ENCODE peak calls at places on chromosomes 1 and 21, in five cellular contexts. One of them, this sample, is unnamed. For H3K27me3, the result is how much of the 10 kb centered on the place peaks cover.

GRCh38 chr1:148263128-148263905 is 111.2 kb upstream of the NBPF11 start:
- DNase-seq in body of pancreas: peak
- DNase-seq in breast epithelium: peak
- DNase-seq in right lobe of liver: peak
- DNase-seq in CD4-positive, alpha-beta T cell: peak
- DNase-seq in this sample: no peak

GRCh38 chr1:79791488-79792211 is 785.1 kb upstream of the ADGRL4 start:
- DNase-seq in breast epithelium: no peak
- DNase-seq in CD4-positive, alpha-beta T cell: no peak
- DNase-seq in body of pancreas: no peak
- DNase-seq in right lobe of liver: no peak
- DNase-seq in this sample: no peak

GRCh38 chr1:86872086-86872485 is 41.8 kb downstream of the SELENOF start:
- DNase-seq in body of pancreas: no peak
- DNase-seq in right lobe of liver: no peak
- DNase-seq in CD4-positive, alpha-beta T cell: no peak
- DNase-seq in breast epithelium: no peak
- DNase-seq in this sample: no peak

GRCh38 chr1:226987623-226988336 is 47.7 kb downstream of the COQ8A start:
- DNase-seq in CD4-positive, alpha-beta T cell: no peak
- DNase-seq in right lobe of liver: no peak
- DNase-seq in body of pancreas: no peak
- DNase-seq in breast epithelium: no peak
- DNase-seq in this sample: no peak

GRCh38 chr1:192485692-192486436 is 89.7 kb upstream of the RGS1 start:
- DNase-seq in body of pancreas: peak
- DNase-seq in right lobe of liver: peak
- DNase-seq in CD4-positive, alpha-beta T cell: no peak
- DNase-seq in breast epithelium: peak
- DNase-seq in this sample: peak

GRCh38 chr1:212688338-212689047 is 11.1 kb downstream of the BATF3 start:
- DNase-seq in breast epithelium: no peak
- DNase-seq in CD4-positive, alpha-beta T cell: no peak
- DNase-seq in body of pancreas: no peak
- DNase-seq in right lobe of liver: no peak
- DNase-seq in this sample: no peak

GRCh38 chr1:182281541-182281940 is 110.0 kb downstream of the GLUL start:
- DNase-seq in right lobe of liver: no peak
- DNase-seq in breast epithelium: no peak
- DNase-seq in body of pancreas: no peak
- DNase-seq in CD4-positive, alpha-beta T cell: no peak
- DNase-seq in this sample: no peak

GRCh38 chr1:21836729-21837128 is 24.7 kb downstream of the LDLRAD2 start:
- DNase-seq in CD4-positive, alpha-beta T cell: no peak
- DNase-seq in body of pancreas: no peak
- DNase-seq in right lobe of liver: no peak
- DNase-seq in breast epithelium: no peak
- DNase-seq in this sample: no peak

GRCh38 chr21:44433791-44434567 is 21.3 kb upstream of the LRRC3 start:
- DNase-seq in right lobe of liver: peak
- DNase-seq in breast epithelium: peak
- DNase-seq in body of pancreas: no peak
- DNase-seq in CD4-positive, alpha-beta T cell: no peak
- DNase-seq in this sample: no peak

GRCh38 chr1:209030454-209031167 is 552.9 kb upstream of the CAMK1G start:
- DNase-seq in CD4-positive, alpha-beta T cell: no peak
- DNase-seq in body of pancreas: peak
- DNase-seq in right lobe of liver: no peak
- DNase-seq in breast epithelium: no peak
- DNase-seq in this sample: no peak

GRCh38 chr1:43271186-43272118 is 1.7 kb downstream of the TMEM125 start:
- DNase-seq in breast epithelium: peak
- DNase-seq in right lobe of liver: peak
- DNase-seq in CD4-positive, alpha-beta T cell: no peak
- DNase-seq in body of pancreas: peak
- DNase-seq in this sample: no peak

GRCh38 chr1:235069577-235070563 is 58.8 kb downstream of the TOMM20 start:
- DNase-seq in CD4-positive, alpha-beta T cell: no peak
- DNase-seq in body of pancreas: peak
- DNase-seq in right lobe of liver: peak
- DNase-seq in breast epithelium: peak
- DNase-seq in this sample: peak

GRCh38 chr1:6756455-6756854 is 28.8 kb upstream of the CAMTA1 start:
- DNase-seq in body of pancreas: no peak
- DNase-seq in right lobe of liver: no peak
- DNase-seq in CD4-positive, alpha-beta T cell: no peak
- DNase-seq in breast epithelium: no peak
- DNase-seq in this sample: no peak

GRCh38 chr1:207807395-207808321 is 55.8 kb downstream of the CD46 start:
- DNase-seq in breast epithelium: no peak
- DNase-seq in CD4-positive, alpha-beta T cell: no peak
- DNase-seq in right lobe of liver: peak
- DNase-seq in body of pancreas: peak
- DNase-seq in this sample: no peak

GRCh38 chr1:198548890-198549289 is 8.4 kb upstream of the ATP6V1G3 start:
- DNase-seq in body of pancreas: no peak
- DNase-seq in right lobe of liver: no peak
- DNase-seq in breast epithelium: no peak
- DNase-seq in CD4-positive, alpha-beta T cell: no peak
- DNase-seq in this sample: no peak

GRCh38 chr1:246214708-246215504 is 292.2 kb downstream of the SMYD3 start:
- DNase-seq in right lobe of liver: no peak
- DNase-seq in breast epithelium: no peak
- DNase-seq in body of pancreas: peak
- DNase-seq in CD4-positive, alpha-beta T cell: no peak
- DNase-seq in this sample: no peak

GRCh38 chr1:7103322-7104052 is 318.2 kb downstream of the CAMTA1 start:
- DNase-seq in breast epithelium: no peak
- DNase-seq in CD4-positive, alpha-beta T cell: no peak
- DNase-seq in body of pancreas: no peak
- DNase-seq in right lobe of liver: no peak
- DNase-seq in this sample: no peak

GRCh38 chr1:46062651-46063319 is 69.6 kb downstream of the PIK3R3 start:
- DNase-seq in body of pancreas: peak
- DNase-seq in right lobe of liver: peak
- DNase-seq in CD4-positive, alpha-beta T cell: no peak
- DNase-seq in breast epithelium: no peak
- DNase-seq in this sample: no peak

GRCh38 chr1:85328713-85329376 is 52.4 kb upstream of the BCL10 start:
- DNase-seq in breast epithelium: no peak
- DNase-seq in CD4-positive, alpha-beta T cell: no peak
- DNase-seq in body of pancreas: peak
- DNase-seq in right lobe of liver: no peak
- DNase-seq in this sample: no peak

GRCh38 chr1:108590947-108591346 is 31.0 kb downstream of the EEIG2 start:
- DNase-seq in CD4-positive, alpha-beta T cell: no peak
- DNase-seq in breast epithelium: no peak
- DNase-seq in body of pancreas: peak
- DNase-seq in right lobe of liver: no peak
- DNase-seq in this sample: no peak

GRCh38 chr1:171802207-171802606 is 20.7 kb downstream of the METTL13 start:
- DNase-seq in breast epithelium: no peak
- DNase-seq in body of pancreas: no peak
- DNase-seq in CD4-positive, alpha-beta T cell: no peak
- DNase-seq in right lobe of liver: no peak
- DNase-seq in this sample: no peak

GRCh38 chr1:115214098-115214497 is 124.0 kb downstream of the NGF start:
- DNase-seq in right lobe of liver: no peak
- DNase-seq in CD4-positive, alpha-beta T cell: no peak
- DNase-seq in breast epithelium: no peak
- DNase-seq in body of pancreas: no peak
- DNase-seq in this sample: no peak

GRCh38 chr1:86753700-86754099 is 49.3 kb downstream of the SH3GLB1 start:
- DNase-seq in CD4-positive, alpha-beta T cell: no peak
- DNase-seq in breast epithelium: no peak
- DNase-seq in right lobe of liver: no peak
- DNase-seq in body of pancreas: no peak
- DNase-seq in this sample: no peak

GRCh38 chr21:34640858-34641257 is 25.9 kb upstream of the RCAN1 start:
- DNase-seq in CD4-positive, alpha-beta T cell: no peak
- DNase-seq in breast epithelium: no peak
- DNase-seq in right lobe of liver: no peak
- DNase-seq in body of pancreas: no peak
- DNase-seq in this sample: peak

GRCh38 chr1:245765241-245766000 is 610.6 kb downstream of the KIF26B start:
- DNase-seq in CD4-positive, alpha-beta T cell: no peak
- DNase-seq in breast epithelium: no peak
- DNase-seq in body of pancreas: no peak
- DNase-seq in right lobe of liver: no peak
- DNase-seq in this sample: no peak

GRCh38 chr1:221758455-221758854 is 16.6 kb upstream of the DUSP10 start:
- DNase-seq in body of pancreas: no peak
- DNase-seq in right lobe of liver: no peak
- DNase-seq in CD4-positive, alpha-beta T cell: no peak
- DNase-seq in breast epithelium: no peak
- DNase-seq in this sample: no peak

GRCh38 chr1:221751267-221751887 is 9.5 kb upstream of the DUSP10 start:
- DNase-seq in breast epithelium: no peak
- DNase-seq in CD4-positive, alpha-beta T cell: no peak
- DNase-seq in right lobe of liver: no peak
- DNase-seq in body of pancreas: no peak
- DNase-seq in this sample: no peak

GRCh38 chr1:221748981-221749380 is 7.1 kb upstream of the DUSP10 start:
- DNase-seq in CD4-positive, alpha-beta T cell: no peak
- DNase-seq in body of pancreas: no peak
- DNase-seq in right lobe of liver: no peak
- DNase-seq in breast epithelium: no peak
- DNase-seq in this sample: no peak

GRCh38 chr1:221756830-221757551 is 15.1 kb upstream of the DUSP10 start:
- DNase-seq in CD4-positive, alpha-beta T cell: no peak
- DNase-seq in breast epithelium: no peak
- DNase-seq in right lobe of liver: no peak
- DNase-seq in body of pancreas: no peak
- DNase-seq in this sample: no peak

DNA sequence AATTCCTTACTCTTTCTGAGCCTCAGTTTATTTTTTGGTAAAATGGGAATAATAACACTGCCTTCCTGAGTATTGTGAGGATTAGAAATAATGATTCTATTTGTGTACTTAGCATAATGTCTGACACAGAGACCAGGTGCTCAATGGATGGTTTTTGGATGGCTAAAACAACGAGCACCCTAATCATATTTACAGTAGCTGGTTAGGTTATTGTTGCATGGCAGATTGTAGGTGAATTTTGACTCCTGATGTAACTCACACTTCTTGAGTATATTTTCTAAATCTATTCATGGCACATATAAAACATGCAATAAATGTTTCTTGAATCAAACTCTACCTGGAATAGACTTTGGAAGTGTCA is 11.9 kb upstream of the DUSP10 start:
- DNase-seq in CD4-positive, alpha-beta T cell: no peak
- DNase-seq in body of pancreas: no peak
- DNase-seq in right lobe of liver: no peak
- DNase-seq in breast epithelium: no peak
- DNase-seq in this sample: no peak
- TF ChIP-seq CTCF in CD4-positive, alpha-beta T cell: no peak
- TF ChIP-seq CTCF in body of pancreas: no peak
- TF ChIP-seq CTCF in right lobe of liver: no peak
- TF ChIP-seq CTCF in breast epithelium: no peak
- TF ChIP-seq CTCF in this sample: no peak

GRCh38 chr1:202264300-202265075 is 70.9 kb downstream of the LGR6 start:
- DNase-seq in CD4-positive, alpha-beta T cell: no peak
- DNase-seq in right lobe of liver: peak
- DNase-seq in breast epithelium: peak
- DNase-seq in body of pancreas: no peak
- DNase-seq in this sample: no peak
- H3K27me3 ChIP-seq in CD4-positive, alpha-beta T cell: under half
- H3K27me3 ChIP-seq in right lobe of liver: under half
- H3K27me3 ChIP-seq in breast epithelium: under half
- H3K27me3 ChIP-seq in body of pancreas: under half
- H3K27me3 ChIP-seq in this sample: under half

GRCh38 chr1:11858158-11858557 is 587 bp downstream of the NPPB start:
- DNase-seq in breast epithelium: no peak
- DNase-seq in CD4-positive, alpha-beta T cell: no peak
- DNase-seq in right lobe of liver: no peak
- DNase-seq in body of pancreas: no peak
- DNase-seq in this sample: no peak

GRCh38 chr1:11860083-11860482 is 1.3 kb upstream of the NPPB start:
- DNase-seq in CD4-positive, alpha-beta T cell: no peak
- DNase-seq in right lobe of liver: no peak
- DNase-seq in breast epithelium: no peak
- DNase-seq in body of pancreas: no peak
- DNase-seq in this sample: no peak

GRCh38 chr1:11860586-11860985 is 1.8 kb upstream of the NPPB start:
- DNase-seq in CD4-positive, alpha-beta T cell: no peak
- DNase-seq in body of pancreas: no peak
- DNase-seq in right lobe of liver: no peak
- DNase-seq in breast epithelium: no peak
- DNase-seq in this sample: no peak

GRCh38 chr1:11858613-11858967 is at the start of gene NPPB:
- DNase-seq in right lobe of liver: no peak
- DNase-seq in breast epithelium: no peak
- DNase-seq in CD4-positive, alpha-beta T cell: no peak
- DNase-seq in body of pancreas: no peak
- DNase-seq in this sample: no peak

GRCh38 chr1:11858968-11859871 is 475 bp upstream of the NPPB start:
- DNase-seq in body of pancreas: peak
- DNase-seq in right lobe of liver: no peak
- DNase-seq in breast epithelium: no peak
- DNase-seq in CD4-positive, alpha-beta T cell: peak
- DNase-seq in this sample: no peak
- TF ChIP-seq CTCF in body of pancreas: no peak
- TF ChIP-seq CTCF in right lobe of liver: no peak
- TF ChIP-seq CTCF in breast epithelium: no peak
- TF ChIP-seq CTCF in CD4-positive, alpha-beta T cell: no peak
- TF ChIP-seq CTCF in this sample: no peak

GRCh38 chr1:75131593-75132420 is 2.4 kb upstream of the LHX8 start:
- DNase-seq in breast epithelium: no peak
- DNase-seq in body of pancreas: no peak
- DNase-seq in CD4-positive, alpha-beta T cell: no peak
- DNase-seq in right lobe of liver: no peak
- DNase-seq in this sample: no peak
- H3K27me3 ChIP-seq in breast epithelium: half or more
- H3K27me3 ChIP-seq in body of pancreas: under half
- H3K27me3 ChIP-seq in CD4-positive, alpha-beta T cell: half or more
- H3K27me3 ChIP-seq in right lobe of liver: half or more
- H3K27me3 ChIP-seq in this sample: half or more

DNA sequence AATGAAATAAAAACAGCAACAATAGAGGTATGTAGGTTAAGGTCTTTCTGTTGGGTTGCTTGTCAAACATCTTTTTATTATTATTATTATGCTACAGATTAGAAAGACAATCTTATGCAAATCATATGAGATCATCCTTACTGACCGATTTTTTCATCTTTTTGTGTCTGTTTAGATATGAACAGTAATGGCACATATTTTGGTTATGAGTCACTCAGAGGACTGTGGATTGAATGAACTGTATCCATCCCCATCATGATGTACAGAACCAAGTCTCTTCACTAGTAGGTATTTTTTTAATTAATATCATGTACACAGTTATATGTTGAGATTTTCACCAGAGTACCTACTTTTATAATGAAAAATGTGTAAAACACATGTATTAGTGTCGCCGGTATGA is 159.1 kb downstream of the CHRM3 start:
- DNase-seq in CD4-positive, alpha-beta T cell: no peak
- DNase-seq in body of pancreas: no peak
- DNase-seq in right lobe of liver: no peak
- DNase-seq in breast epithelium: no peak
- DNase-seq in this sample: no peak
- TF ChIP-seq CTCF in CD4-positive, alpha-beta T cell: no peak
- TF ChIP-seq CTCF in body of pancreas: no peak
- TF ChIP-seq CTCF in right lobe of liver: no peak
- TF ChIP-seq CTCF in breast epithelium: no peak
- TF ChIP-seq CTCF in this sample: no peak

This sample was measured in right atrium auricular region.